ENCODE peak calls at places on chromosomes 2 and 18, in six cellular contexts. V is psoas muscle; X is A549; J is CD4-positive, alpha-beta T cell; O is cardiac muscle cell; K is left ventricle myocardium inferior. G is an unnamed sample.
A peak's percentile ranks its signal among the peaks of the same experiment; 100 is the strongest.

GRCh38 chr2:37488911-37489310 is 144.5 kb downstream of the QPCT start:
- DNase-seq in J (no peak), O (no peak), V (no peak), K (no peak), X (no peak), G (no peak)

GRCh38 chr2:198004921-198005829 is 200.8 kb downstream of the PLCL1 start:
- DNase-seq in V (peak; percentile 28), X (no peak), J (no peak), O (peak; percentile 38), K (peak; percentile 22), G (no peak)

GRCh38 chr2:98311771-98312545 is 34.3 kb upstream of the CNGA3 start:
- DNase-seq in J (no peak), O (no peak), X (no peak), V (no peak), K (no peak), G (no peak)

GRCh38 chr2:96146151-96146880 is 1.1 kb upstream of the DUSP2 start:
- DNase-seq in O (no peak), K (peak; percentile 49), X (no peak), V (peak; percentile 66), J (peak; percentile 87), G (peak; percentile 83)

GRCh38 chr2:159125858-159126257 is 157.4 kb downstream of the TANC1 start:
- DNase-seq in X (no peak), O (no peak), V (no peak), J (no peak), K (no peak), G (no peak)

GRCh38 chr2:73218298-73218697 is 4.3 kb downstream of the SMYD5 start:
- DNase-seq in O (no peak), X (no peak), V (peak; percentile 65), K (no peak), J (no peak), G (no peak)

GRCh38 chr18:58076052-58076451 is 32.0 kb downstream of the NEDD4L start:
- DNase-seq in O (no peak), X (no peak), J (no peak), K (no peak), V (no peak), G (no peak)

GRCh38 chr2:44766220-44766619 is 175.3 kb upstream of the SIX3 start:
- DNase-seq in J (no peak), V (no peak), X (no peak), K (no peak), O (no peak), G (no peak)

GRCh38 chr2:130807659-130808385 is 28.9 kb upstream of the ARHGEF4 start:
- DNase-seq in V (no peak), K (no peak), O (no peak), X (no peak), J (no peak), G (no peak)

GRCh38 chr2:25204190-25204838 is 35.9 kb upstream of the POMC start:
- DNase-seq in K (no peak), V (no peak), J (peak; percentile 12), X (no peak), O (no peak), G (no peak)

GRCh38 chr2:28684142-28684858 is 67.3 kb upstream of the PPP1CB start:
- DNase-seq in K (no peak), O (no peak), V (no peak), X (no peak), J (no peak), G (no peak)

GRCh38 chr18:26909599-26910290 is 44.2 kb upstream of the AQP4 start:
- DNase-seq in X (no peak), V (no peak), J (no peak), K (no peak), O (no peak), G (no peak)

GRCh38 chr2:181072486-181072885 is 92.1 kb downstream of the UBE2E3 start:
- DNase-seq in V (no peak), X (no peak), O (no peak), K (no peak), J (no peak), G (no peak)

GRCh38 chr2:8576525-8577157 is 105.2 kb upstream of the ID2 start:
- DNase-seq in X (no peak), O (no peak), J (no peak), V (no peak), K (no peak), G (no peak)

GRCh38 chr2:209383212-209383611 is 40.6 kb upstream of the MAP2 start:
- DNase-seq in K (no peak), X (peak; percentile 55), O (no peak), J (no peak), V (no peak), G (no peak)

GRCh38 chr18:37303009-37303408 is 262.6 kb downstream of the CELF4 start:
- DNase-seq in J (no peak), O (no peak), X (no peak), K (no peak), V (no peak), G (no peak)

GRCh38 chr18:1627494-1627893 is 722.8 kb downstream of the ADCYAP1 start:
- DNase-seq in K (no peak), O (no peak), X (no peak), J (no peak), V (no peak), G (no peak)

GRCh38 chr18:35244671-35245070 is 3.8 kb downstream of the ZNF397 start:
- DNase-seq in V (no peak), K (no peak), J (no peak), X (no peak), O (no peak), G (no peak)

DNA sequence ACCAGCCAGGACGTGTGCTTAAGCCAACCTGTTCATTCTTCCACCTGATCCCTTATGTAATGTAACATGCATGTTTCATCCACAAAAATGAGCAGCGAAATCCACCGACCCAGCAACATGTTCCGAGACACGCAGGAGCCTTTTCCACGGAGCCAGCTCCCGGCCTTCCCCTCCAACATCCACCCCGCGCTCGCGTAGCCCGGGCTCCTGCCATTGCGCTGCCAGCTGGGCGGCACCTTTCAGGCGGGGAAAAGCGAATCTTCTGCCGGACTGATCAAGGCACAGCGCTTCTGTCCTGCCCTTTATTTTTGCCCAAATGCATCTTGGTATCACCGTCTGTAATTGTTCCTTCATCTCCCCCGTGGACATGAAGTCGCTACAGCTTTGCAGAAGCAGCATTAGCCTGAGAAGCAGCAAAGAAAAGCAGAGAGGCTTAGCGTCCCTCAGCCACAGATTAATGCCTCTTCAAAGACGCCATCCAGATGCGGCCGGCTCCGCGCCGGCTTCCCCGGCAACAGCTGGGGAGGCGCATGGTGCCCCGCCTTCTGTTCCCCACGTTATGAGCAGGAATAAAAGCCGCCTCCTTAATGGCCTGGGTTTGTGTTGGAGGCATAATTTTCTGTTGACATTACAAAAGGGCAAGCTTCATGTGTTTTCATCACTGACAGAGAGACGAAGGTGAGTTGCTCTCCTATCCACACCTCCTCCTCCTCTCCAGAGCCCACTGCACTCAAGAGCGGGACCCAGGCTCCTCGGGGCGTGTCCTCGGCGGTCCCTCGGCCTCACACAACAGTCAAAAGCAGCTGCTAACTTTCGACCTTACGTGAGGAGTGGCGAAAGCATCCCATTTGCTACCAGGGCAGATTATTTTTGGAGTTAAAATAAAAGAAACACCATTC is 122.1 kb upstream of the SALL3 start:
- DNase-seq in V (no peak), O (no peak), K (no peak), J (no peak), X (no peak), G (no peak)
- H3K9me3 ChIP-seq in V (no peaks in the 10 kb centered on the region), O (no peaks in the 10 kb centered on the region), K (peaks cover 2% of the 10 kb centered on the region), J (no peaks in the 10 kb centered on the region), X (no peaks in the 10 kb centered on the region), G (no peaks in the 10 kb centered on the region)

GRCh38 chr2:133522204-133522603 is 46.1 kb downstream of the NCKAP5 start:
- DNase-seq in O (no peak), X (no peak), J (no peak), V (no peak), K (no peak), G (no peak)
- H3K9me3 ChIP-seq in O (no peaks in the 10 kb centered on the region), X (no peaks in the 10 kb centered on the region), J (no peaks in the 10 kb centered on the region), V (no peaks in the 10 kb centered on the region), K (no peaks in the 10 kb centered on the region), G (no peaks in the 10 kb centered on the region)

GRCh38 chr2:2409481-2409880 is 78.4 kb upstream of the MYT1L start:
- DNase-seq in K (no peak), J (no peak), O (no peak), X (no peak), V (no peak), G (no peak)
- H3K9me3 ChIP-seq in K (peaks cover 29% of the 10 kb centered on the region), J (no peaks in the 10 kb centered on the region), O (no peaks in the 10 kb centered on the region), X (no peaks in the 10 kb centered on the region), V (peaks cover 4% of the 10 kb centered on the region), G (no peaks in the 10 kb centered on the region)

GRCh38 chr2:148258124-148258523 is 237.2 kb downstream of the MBD5 start:
- DNase-seq in J (no peak), K (no peak), O (no peak), X (no peak), V (no peak), G (no peak)
- H3K9me3 ChIP-seq in J (peaks cover 16% of the 10 kb centered on the region), K (peaks cover 9% of the 10 kb centered on the region), O (no peaks in the 10 kb centered on the region), X (peaks cover 23% of the 10 kb centered on the region), V (peaks cover 5% of the 10 kb centered on the region), G (no peaks in the 10 kb centered on the region)

DNA sequence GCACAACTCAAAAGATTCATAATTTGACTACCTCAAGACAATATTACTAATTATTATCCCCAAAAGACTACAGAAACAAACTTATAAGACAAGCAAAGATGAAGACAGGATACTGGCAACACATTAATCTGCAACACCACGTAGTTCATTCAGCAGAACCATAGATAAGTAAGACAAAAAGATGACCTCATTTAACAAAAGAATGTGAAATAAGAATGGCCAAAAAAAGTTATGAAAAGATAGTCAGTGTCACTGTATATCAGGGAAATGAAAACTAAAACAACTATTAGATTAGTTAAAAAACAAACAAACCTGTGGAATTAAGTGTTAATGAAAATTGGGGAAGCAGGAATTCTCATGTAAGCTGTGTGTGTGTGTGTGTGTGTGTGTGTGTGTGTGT is 19.4 kb downstream of the PSMD14 start:
- DNase-seq in V (no peak), O (no peak), X (no peak), K (no peak), J (no peak), G (no peak)
- H3K9me3 ChIP-seq in V (no peaks in the 10 kb centered on the region), O (no peaks in the 10 kb centered on the region), X (no peaks in the 10 kb centered on the region), K (no peaks in the 10 kb centered on the region), J (no peaks in the 10 kb centered on the region), G (no peaks in the 10 kb centered on the region)

DNA sequence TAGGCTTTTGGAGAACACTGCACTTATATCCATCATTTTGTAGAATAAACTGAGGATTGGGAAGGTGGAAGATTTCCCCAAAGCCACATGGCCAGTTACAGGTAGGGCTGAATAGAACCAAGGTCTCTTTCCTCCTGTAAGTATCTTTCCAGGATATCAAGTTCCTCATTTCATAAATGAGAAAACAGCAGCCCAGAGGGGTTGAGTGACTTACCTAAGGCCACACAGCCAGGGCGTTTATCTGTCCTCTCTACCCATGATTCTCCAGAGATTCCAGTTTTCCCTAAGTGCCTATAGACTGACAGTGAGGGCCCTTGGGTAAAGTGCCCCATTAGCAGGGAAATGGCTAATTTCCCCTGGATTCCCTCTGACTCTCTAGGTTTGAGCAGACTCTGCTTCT is 132.3 kb upstream of the SKOR2 start:
- DNase-seq in X (no peak), O (no peak), J (no peak), V (no peak), K (no peak), G (no peak)
- H3K9me3 ChIP-seq in X (no peaks in the 10 kb centered on the region), O (no peaks in the 10 kb centered on the region), J (no peaks in the 10 kb centered on the region), V (no peaks in the 10 kb centered on the region), K (peaks cover 6% of the 10 kb centered on the region), G (no peaks in the 10 kb centered on the region)